ENCODE peak calls at places on chromosomes 1 and 21, in six cellular contexts. P is uterus, K is ovary, R is esophagus muscularis mucosa, B is heart left ventricle, M is prostate gland. E is an unnamed sample.

GRCh38 chr1:96968582-96969378 is 247.2 kb downstream of the PTBP2 start:
- DNase-seq in P (no peak), K (no peak), R (no peak), B (no peak), M (no peak), E (no peak)

GRCh38 chr1:216903389-216903754 is 180.1 kb upstream of the ESRRG start:
- DNase-seq in P (no peak), K (no peak), R (no peak), B (no peak), M (no peak), E (peak; percentile 38)

GRCh38 chr1:47388548-47389238 is 27.4 kb upstream of the FOXE3 start:
- DNase-seq in P (peak; percentile 18), K (peak; percentile 23), R (no peak), B (peak; percentile 30), M (peak; percentile 39), E (peak; percentile 65)

GRCh38 chr1:175673236-175674150 is 69.9 kb downstream of the TNR start:
- DNase-seq in P (no peak), K (no peak), R (no peak), B (no peak), M (no peak), E (no peak)

GRCh38 chr1:232589809-232590741 is 39.9 kb downstream of the SIPA1L2 start:
- DNase-seq in P (no peak), K (no peak), R (no peak), B (no peak), M (no peak), E (no peak)

GRCh38 chr1:167128261-167129227 is 34.7 kb downstream of the STYXL2 start:
- DNase-seq in P (no peak), K (no peak), R (peak; percentile 85), B (no peak), M (no peak), E (no peak)

GRCh38 chr1:26254404-26254803 is 20.4 kb downstream of the CEP85 start:
- DNase-seq in P (no peak), K (no peak), R (no peak), B (no peak), M (no peak), E (no peak)

GRCh38 chr1:23428136-23428905 is 3.8 kb upstream of the TCEA3 start:
- DNase-seq in P (no peak), K (no peak), R (no peak), B (no peak), M (no peak), E (no peak)

GRCh38 chr1:23548704-23549143 is 10.6 kb downstream of the ID3 start:
- DNase-seq in P (peak; percentile 66), K (no peak), R (no peak), B (peak; percentile 63), M (no peak), E (no peak)

GRCh38 chr1:164982545-164982944 is 374.0 kb downstream of the LMX1A start:
- DNase-seq in P (no peak), K (no peak), R (peak; percentile 34), B (no peak), M (no peak), E (no peak)

GRCh38 chr1:27253611-27254010 is 19.2 kb downstream of the WDTC1 start:
- DNase-seq in P (no peak), K (no peak), R (no peak), B (no peak), M (no peak), E (no peak)

GRCh38 chr1:171716620-171717019 is 25.2 kb downstream of the VAMP4 start:
- DNase-seq in P (no peak), K (no peak), R (no peak), B (no peak), M (no peak), E (no peak)

GRCh38 chr21:17527240-17527639 is 14.4 kb downstream of the CXADR start:
- DNase-seq in P (no peak), K (no peak), R (no peak), B (no peak), M (peak; percentile 11), E (no peak)

GRCh38 chr21:40618216-40618615 is 228.7 kb downstream of the DSCAM start:
- DNase-seq in P (no peak), K (no peak), R (no peak), B (no peak), M (no peak), E (no peak)

GRCh38 chr1:109499661-109500536 is 6.0 kb downstream of the CYB561D1 start:
- DNase-seq in P (no peak), K (no peak), R (no peak), B (no peak), M (no peak), E (no peak)

GRCh38 chr1:192747305-192747704 is 61.5 kb upstream of the RGS2 start:
- DNase-seq in P (no peak), K (no peak), R (no peak), B (no peak), M (no peak), E (no peak)

GRCh38 chr1:206782448-206782847 is 10.2 kb upstream of the IL10 start:
- DNase-seq in P (no peak), K (no peak), R (no peak), B (no peak), M (no peak), E (no peak)

GRCh38 chr1:159005676-159006075 is 4.0 kb upstream of the IFI16 start:
- DNase-seq in P (peak; percentile 29), K (no peak), R (no peak), B (peak; percentile 70), M (no peak), E (no peak)

GRCh38 chr21:17660449-17660848 is 47.7 kb upstream of the BTG3 start:
- DNase-seq in P (no peak), K (no peak), R (no peak), B (no peak), M (no peak), E (no peak)

GRCh38 chr21:46437511-46437910 is 21.2 kb upstream of the DIP2A start:
- DNase-seq in P (no peak), K (no peak), R (no peak), B (no peak), M (no peak), E (no peak)

DNA sequence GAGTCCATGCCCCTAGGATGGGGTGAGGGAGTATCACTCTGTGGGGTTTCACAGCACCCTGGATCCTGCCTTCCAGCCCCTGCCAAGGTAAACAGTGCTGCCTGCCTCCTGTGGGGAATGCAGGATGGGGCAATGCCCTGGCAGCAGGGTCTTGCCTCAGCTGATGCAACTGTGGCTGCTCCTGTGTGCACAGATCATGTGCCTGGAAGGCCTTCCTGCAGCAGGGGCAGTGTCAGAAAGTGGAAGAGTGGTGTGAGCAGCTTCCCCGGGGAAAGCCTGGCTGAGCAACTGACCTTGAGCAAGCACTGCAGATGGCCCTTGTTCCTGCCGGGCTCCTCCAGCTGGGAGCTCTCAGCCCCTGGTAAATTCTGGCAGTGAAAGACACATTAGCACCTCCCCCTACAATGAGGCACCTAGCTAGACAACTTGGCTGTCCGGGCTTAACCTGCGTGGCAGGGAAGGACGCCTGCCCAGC is 9.9 kb downstream of the TOR3A start:
- DNase-seq in P (peak; percentile 26), K (peak; percentile 74), R (no peak), B (peak; percentile 36), M (peak; percentile 39), E (no peak)
- TF ChIP-seq POLR2A in P (no peak), K (no peak), R (no peak), B (no peak), M (no peak), E (no peak)

GRCh38 chr1:246000638-246001015 is 506.5 kb downstream of the SMYD3 start:
- DNase-seq in P (no peak), K (no peak), R (no peak), B (no peak), M (no peak), E (no peak)

GRCh38 chr1:246001142-246001812 is 505.8 kb downstream of the SMYD3 start:
- DNase-seq in P (no peak), K (no peak), R (no peak), B (no peak), M (no peak), E (no peak)

GRCh38 chr1:245997471-245998258 is 509.4 kb downstream of the SMYD3 start:
- DNase-seq in P (no peak), K (no peak), R (no peak), B (peak; percentile 53), M (peak; percentile 73), E (no peak)

GRCh38 chr1:246001821-246002220 is 505.3 kb downstream of the SMYD3 start:
- DNase-seq in P (no peak), K (no peak), R (no peak), B (no peak), M (no peak), E (no peak)

DNA sequence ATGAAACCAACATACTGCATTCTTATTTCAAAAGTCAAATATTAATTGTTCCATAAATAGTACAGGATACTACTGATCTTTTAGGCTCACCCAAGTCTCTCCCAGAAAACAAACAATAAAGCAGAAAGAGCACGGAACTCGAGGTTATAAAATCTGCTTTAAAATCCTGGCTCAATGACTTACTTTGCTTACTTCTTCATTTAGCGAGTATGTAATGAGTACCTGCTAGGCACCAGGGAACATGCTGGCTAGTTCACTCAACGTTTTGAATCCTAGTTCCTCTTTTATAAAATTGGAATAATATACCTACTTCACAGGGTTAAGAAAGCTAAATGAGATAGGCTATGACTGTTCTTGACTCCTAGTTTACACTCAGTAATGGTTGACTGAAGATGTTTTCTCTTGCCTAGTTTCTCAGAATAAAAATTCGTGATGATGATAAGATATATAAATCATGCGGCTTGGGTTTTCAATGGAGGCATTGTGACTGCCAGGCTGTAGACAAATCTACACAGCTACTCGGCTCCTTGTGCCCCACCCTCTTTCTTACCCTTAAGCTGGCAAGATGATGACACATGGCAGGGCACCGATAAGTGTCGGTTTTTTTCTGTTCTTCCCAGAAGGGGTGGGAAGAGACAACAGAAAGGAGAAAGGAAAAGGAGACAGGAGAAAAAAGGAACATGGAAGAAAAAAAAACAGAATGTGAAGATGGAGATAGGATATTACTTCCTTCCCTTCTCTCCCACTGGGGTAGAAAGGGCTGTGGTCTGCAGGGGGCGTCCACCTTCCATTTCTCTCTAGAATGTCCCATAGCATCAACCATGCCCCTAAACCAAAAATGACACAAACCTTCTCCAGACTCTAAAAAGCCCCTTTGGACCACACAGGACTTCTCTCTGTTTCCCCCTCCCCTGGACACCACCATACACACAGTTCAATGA is 507.1 kb downstream of the SMYD3 start:
- DNase-seq in P (no peak), K (no peak), R (no peak), B (no peak), M (no peak), E (no peak)
- TF ChIP-seq POLR2A in P (no peak), K (no peak), R (no peak), B (no peak), M (no peak), E (no peak)

GRCh38 chr1:35680271-35680670 is 38.4 kb downstream of the C1orf216 start:
- DNase-seq in P (no peak), K (no peak), R (no peak), B (no peak), M (no peak), E (no peak)
- TF ChIP-seq POLR2A in P (no peak), K (no peak), R (no peak), B (no peak), M (no peak), E (no peak)

GRCh38 chr1:245560460-245560859 is 405.7 kb downstream of the KIF26B start:
- DNase-seq in P (no peak), K (no peak), R (no peak), B (no peak), M (no peak), E (no peak)

GRCh38 chr1:245556057-245556456 is 401.3 kb downstream of the KIF26B start:
- DNase-seq in P (no peak), K (no peak), R (no peak), B (no peak), M (no peak), E (no peak)

GRCh38 chr1:245566952-245567351 is 412.2 kb downstream of the KIF26B start:
- DNase-seq in P (no peak), K (no peak), R (no peak), B (no peak), M (no peak), E (no peak)

GRCh38 chr1:245558069-245558468 is 403.3 kb downstream of the KIF26B start:
- DNase-seq in P (no peak), K (no peak), R (no peak), B (no peak), M (no peak), E (no peak)

GRCh38 chr1:245561659-245562234 is 407.0 kb downstream of the KIF26B start:
- DNase-seq in P (no peak), K (no peak), R (no peak), B (no peak), M (no peak), E (no peak)
- TF ChIP-seq POLR2A in P (no peak), K (no peak), R (no peak), B (no peak), M (no peak), E (no peak)